ENCODE peak calls at places on chromosomes 7 and 10, in five cellular contexts. One of them, this sample, is unnamed.

GRCh38 chr10:104707602-104708160 is 66.6 kb downstream of the SORCS3 start:
- DNase-seq in activated CD8-positive, alpha-beta memory T cell treated with anti-CD3 and anti-CD28 coated beads, Interleukin-2, amount 50 U/mL, for 48 hours: no peak
- DNase-seq in bronchial epithelial cell: no peak
- DNase-seq in sciatic nerve: no peak
- DNase-seq in stimulated activated CD4-positive, alpha-beta T cell treated with anti-CD3 and anti-CD28 coated beads, Interleukin-12 subunit alpha, Interleukin-12 subunit beta, amount 100 ng/mL, for 4 hours: no peak
- DNase-seq in this sample: no peak

GRCh38 chr10:72332423-72333110 is 22.2 kb downstream of the DNAJB12 start:
- DNase-seq in activated CD8-positive, alpha-beta memory T cell treated with anti-CD3 and anti-CD28 coated beads, Interleukin-2, amount 50 U/mL, for 48 hours: peak
- DNase-seq in bronchial epithelial cell: no peak
- DNase-seq in sciatic nerve: no peak
- DNase-seq in stimulated activated CD4-positive, alpha-beta T cell treated with anti-CD3 and anti-CD28 coated beads, Interleukin-12 subunit alpha, Interleukin-12 subunit beta, amount 100 ng/mL, for 4 hours: no peak
- DNase-seq in this sample: no peak

GRCh38 chr10:121510201-121510771 is 88.0 kb downstream of the FGFR2 start:
- DNase-seq in activated CD8-positive, alpha-beta memory T cell treated with anti-CD3 and anti-CD28 coated beads, Interleukin-2, amount 50 U/mL, for 48 hours: no peak
- DNase-seq in bronchial epithelial cell: no peak
- DNase-seq in sciatic nerve: no peak
- DNase-seq in stimulated activated CD4-positive, alpha-beta T cell treated with anti-CD3 and anti-CD28 coated beads, Interleukin-12 subunit alpha, Interleukin-12 subunit beta, amount 100 ng/mL, for 4 hours: no peak
- DNase-seq in this sample: no peak

GRCh38 chr10:125343118-125343752 is 182.9 kb upstream of the CTBP2 start:
- DNase-seq in activated CD8-positive, alpha-beta memory T cell treated with anti-CD3 and anti-CD28 coated beads, Interleukin-2, amount 50 U/mL, for 48 hours: no peak
- DNase-seq in bronchial epithelial cell: peak
- DNase-seq in sciatic nerve: no peak
- DNase-seq in stimulated activated CD4-positive, alpha-beta T cell treated with anti-CD3 and anti-CD28 coated beads, Interleukin-12 subunit alpha, Interleukin-12 subunit beta, amount 100 ng/mL, for 4 hours: no peak
- DNase-seq in this sample: no peak

GRCh38 chr7:14236834-14237233 is 247.4 kb upstream of the ETV1 start:
- DNase-seq in activated CD8-positive, alpha-beta memory T cell treated with anti-CD3 and anti-CD28 coated beads, Interleukin-2, amount 50 U/mL, for 48 hours: no peak
- DNase-seq in bronchial epithelial cell: no peak
- DNase-seq in sciatic nerve: no peak
- DNase-seq in stimulated activated CD4-positive, alpha-beta T cell treated with anti-CD3 and anti-CD28 coated beads, Interleukin-12 subunit alpha, Interleukin-12 subunit beta, amount 100 ng/mL, for 4 hours: no peak
- DNase-seq in this sample: no peak

GRCh38 chr7:18040196-18040595 is 12.6 kb upstream of the PRPS1L1 start:
- DNase-seq in activated CD8-positive, alpha-beta memory T cell treated with anti-CD3 and anti-CD28 coated beads, Interleukin-2, amount 50 U/mL, for 48 hours: no peak
- DNase-seq in bronchial epithelial cell: peak
- DNase-seq in sciatic nerve: no peak
- DNase-seq in stimulated activated CD4-positive, alpha-beta T cell treated with anti-CD3 and anti-CD28 coated beads, Interleukin-12 subunit alpha, Interleukin-12 subunit beta, amount 100 ng/mL, for 4 hours: no peak
- DNase-seq in this sample: no peak

GRCh38 chr10:27440478-27440877 is 63.6 kb upstream of the RAB18 start:
- DNase-seq in activated CD8-positive, alpha-beta memory T cell treated with anti-CD3 and anti-CD28 coated beads, Interleukin-2, amount 50 U/mL, for 48 hours: no peak
- DNase-seq in bronchial epithelial cell: no peak
- DNase-seq in sciatic nerve: no peak
- DNase-seq in stimulated activated CD4-positive, alpha-beta T cell treated with anti-CD3 and anti-CD28 coated beads, Interleukin-12 subunit alpha, Interleukin-12 subunit beta, amount 100 ng/mL, for 4 hours: no peak
- DNase-seq in this sample: no peak

GRCh38 chr10:69831231-69831855 is 29.6 kb downstream of the COL13A1 start:
- DNase-seq in activated CD8-positive, alpha-beta memory T cell treated with anti-CD3 and anti-CD28 coated beads, Interleukin-2, amount 50 U/mL, for 48 hours: no peak
- DNase-seq in bronchial epithelial cell: no peak
- DNase-seq in sciatic nerve: no peak
- DNase-seq in stimulated activated CD4-positive, alpha-beta T cell treated with anti-CD3 and anti-CD28 coated beads, Interleukin-12 subunit alpha, Interleukin-12 subunit beta, amount 100 ng/mL, for 4 hours: no peak
- DNase-seq in this sample: no peak

GRCh38 chr7:78099715-78100477 is 301.3 kb downstream of the PHTF2 start:
- DNase-seq in activated CD8-positive, alpha-beta memory T cell treated with anti-CD3 and anti-CD28 coated beads, Interleukin-2, amount 50 U/mL, for 48 hours: no peak
- DNase-seq in bronchial epithelial cell: peak
- DNase-seq in sciatic nerve: no peak
- DNase-seq in stimulated activated CD4-positive, alpha-beta T cell treated with anti-CD3 and anti-CD28 coated beads, Interleukin-12 subunit alpha, Interleukin-12 subunit beta, amount 100 ng/mL, for 4 hours: no peak
- DNase-seq in this sample: peak

GRCh38 chr10:119867317-119867716 is 5.3 kb downstream of the MCMBP start:
- DNase-seq in activated CD8-positive, alpha-beta memory T cell treated with anti-CD3 and anti-CD28 coated beads, Interleukin-2, amount 50 U/mL, for 48 hours: no peak
- DNase-seq in bronchial epithelial cell: no peak
- DNase-seq in sciatic nerve: no peak
- DNase-seq in stimulated activated CD4-positive, alpha-beta T cell treated with anti-CD3 and anti-CD28 coated beads, Interleukin-12 subunit alpha, Interleukin-12 subunit beta, amount 100 ng/mL, for 4 hours: no peak
- DNase-seq in this sample: no peak

GRCh38 chr7:73679709-73680108 is 3.5 kb downstream of the DNAJC30 start:
- DNase-seq in activated CD8-positive, alpha-beta memory T cell treated with anti-CD3 and anti-CD28 coated beads, Interleukin-2, amount 50 U/mL, for 48 hours: no peak
- DNase-seq in bronchial epithelial cell: no peak
- DNase-seq in sciatic nerve: no peak
- DNase-seq in stimulated activated CD4-positive, alpha-beta T cell treated with anti-CD3 and anti-CD28 coated beads, Interleukin-12 subunit alpha, Interleukin-12 subunit beta, amount 100 ng/mL, for 4 hours: no peak
- DNase-seq in this sample: no peak

GRCh38 chr10:1434912-1435692 is 302.2 kb downstream of the ADARB2 start:
- DNase-seq in activated CD8-positive, alpha-beta memory T cell treated with anti-CD3 and anti-CD28 coated beads, Interleukin-2, amount 50 U/mL, for 48 hours: no peak
- DNase-seq in bronchial epithelial cell: no peak
- DNase-seq in sciatic nerve: no peak
- DNase-seq in stimulated activated CD4-positive, alpha-beta T cell treated with anti-CD3 and anti-CD28 coated beads, Interleukin-12 subunit alpha, Interleukin-12 subunit beta, amount 100 ng/mL, for 4 hours: no peak
- DNase-seq in this sample: no peak

GRCh38 chr7:87628780-87629569 is 777 bp downstream of the RUNDC3B start:
- DNase-seq in activated CD8-positive, alpha-beta memory T cell treated with anti-CD3 and anti-CD28 coated beads, Interleukin-2, amount 50 U/mL, for 48 hours: no peak
- DNase-seq in bronchial epithelial cell: peak
- DNase-seq in sciatic nerve: peak
- DNase-seq in stimulated activated CD4-positive, alpha-beta T cell treated with anti-CD3 and anti-CD28 coated beads, Interleukin-12 subunit alpha, Interleukin-12 subunit beta, amount 100 ng/mL, for 4 hours: peak
- DNase-seq in this sample: no peak

GRCh38 chr7:27547401-27547800 is 115.3 kb downstream of the HIBADH start:
- DNase-seq in activated CD8-positive, alpha-beta memory T cell treated with anti-CD3 and anti-CD28 coated beads, Interleukin-2, amount 50 U/mL, for 48 hours: no peak
- DNase-seq in bronchial epithelial cell: no peak
- DNase-seq in sciatic nerve: no peak
- DNase-seq in stimulated activated CD4-positive, alpha-beta T cell treated with anti-CD3 and anti-CD28 coated beads, Interleukin-12 subunit alpha, Interleukin-12 subunit beta, amount 100 ng/mL, for 4 hours: no peak
- DNase-seq in this sample: peak

GRCh38 chr7:110994028-110994967 is 96.6 kb upstream of the LRRN3 start:
- DNase-seq in activated CD8-positive, alpha-beta memory T cell treated with anti-CD3 and anti-CD28 coated beads, Interleukin-2, amount 50 U/mL, for 48 hours: no peak
- DNase-seq in bronchial epithelial cell: peak
- DNase-seq in sciatic nerve: no peak
- DNase-seq in stimulated activated CD4-positive, alpha-beta T cell treated with anti-CD3 and anti-CD28 coated beads, Interleukin-12 subunit alpha, Interleukin-12 subunit beta, amount 100 ng/mL, for 4 hours: no peak
- DNase-seq in this sample: no peak

GRCh38 chr7:37732253-37732652 is 48.7 kb downstream of the GPR141 start:
- DNase-seq in activated CD8-positive, alpha-beta memory T cell treated with anti-CD3 and anti-CD28 coated beads, Interleukin-2, amount 50 U/mL, for 48 hours: no peak
- DNase-seq in bronchial epithelial cell: peak
- DNase-seq in sciatic nerve: peak
- DNase-seq in stimulated activated CD4-positive, alpha-beta T cell treated with anti-CD3 and anti-CD28 coated beads, Interleukin-12 subunit alpha, Interleukin-12 subunit beta, amount 100 ng/mL, for 4 hours: no peak
- DNase-seq in this sample: no peak

GRCh38 chr7:116899308-116899707 is 36.9 kb downstream of the CAPZA2 start:
- DNase-seq in activated CD8-positive, alpha-beta memory T cell treated with anti-CD3 and anti-CD28 coated beads, Interleukin-2, amount 50 U/mL, for 48 hours: no peak
- DNase-seq in bronchial epithelial cell: peak
- DNase-seq in sciatic nerve: no peak
- DNase-seq in stimulated activated CD4-positive, alpha-beta T cell treated with anti-CD3 and anti-CD28 coated beads, Interleukin-12 subunit alpha, Interleukin-12 subunit beta, amount 100 ng/mL, for 4 hours: no peak
- DNase-seq in this sample: no peak

GRCh38 chr10:75234017-75234682 is 1.6 kb downstream of the COMTD1 start:
- DNase-seq in activated CD8-positive, alpha-beta memory T cell treated with anti-CD3 and anti-CD28 coated beads, Interleukin-2, amount 50 U/mL, for 48 hours: peak
- DNase-seq in bronchial epithelial cell: peak
- DNase-seq in sciatic nerve: peak
- DNase-seq in stimulated activated CD4-positive, alpha-beta T cell treated with anti-CD3 and anti-CD28 coated beads, Interleukin-12 subunit alpha, Interleukin-12 subunit beta, amount 100 ng/mL, for 4 hours: peak
- DNase-seq in this sample: no peak

GRCh38 chr10:104146871-104147270 is 24.9 kb downstream of the SFR1 start:
- DNase-seq in activated CD8-positive, alpha-beta memory T cell treated with anti-CD3 and anti-CD28 coated beads, Interleukin-2, amount 50 U/mL, for 48 hours: no peak
- DNase-seq in bronchial epithelial cell: no peak
- DNase-seq in sciatic nerve: no peak
- DNase-seq in stimulated activated CD4-positive, alpha-beta T cell treated with anti-CD3 and anti-CD28 coated beads, Interleukin-12 subunit alpha, Interleukin-12 subunit beta, amount 100 ng/mL, for 4 hours: no peak
- DNase-seq in this sample: no peak

GRCh38 chr10:4867520-4868356 is 41.7 kb downstream of the AKR1E2 start:
- DNase-seq in activated CD8-positive, alpha-beta memory T cell treated with anti-CD3 and anti-CD28 coated beads, Interleukin-2, amount 50 U/mL, for 48 hours: no peak
- DNase-seq in bronchial epithelial cell: peak
- DNase-seq in sciatic nerve: no peak
- DNase-seq in stimulated activated CD4-positive, alpha-beta T cell treated with anti-CD3 and anti-CD28 coated beads, Interleukin-12 subunit alpha, Interleukin-12 subunit beta, amount 100 ng/mL, for 4 hours: no peak
- DNase-seq in this sample: no peak

GRCh38 chr7:55254596-55255500 is 110.3 kb upstream of the LANCL2 start:
- DNase-seq in activated CD8-positive, alpha-beta memory T cell treated with anti-CD3 and anti-CD28 coated beads, Interleukin-2, amount 50 U/mL, for 48 hours: peak
- DNase-seq in bronchial epithelial cell: peak
- DNase-seq in sciatic nerve: peak
- DNase-seq in stimulated activated CD4-positive, alpha-beta T cell treated with anti-CD3 and anti-CD28 coated beads, Interleukin-12 subunit alpha, Interleukin-12 subunit beta, amount 100 ng/mL, for 4 hours: peak
- DNase-seq in this sample: peak

GRCh38 chr10:5530412-5530806 is 5.6 kb downstream of the CALML3 start:
- DNase-seq in activated CD8-positive, alpha-beta memory T cell treated with anti-CD3 and anti-CD28 coated beads, Interleukin-2, amount 50 U/mL, for 48 hours: peak
- DNase-seq in bronchial epithelial cell: no peak
- DNase-seq in sciatic nerve: no peak
- DNase-seq in stimulated activated CD4-positive, alpha-beta T cell treated with anti-CD3 and anti-CD28 coated beads, Interleukin-12 subunit alpha, Interleukin-12 subunit beta, amount 100 ng/mL, for 4 hours: no peak
- DNase-seq in this sample: no peak

GRCh38 chr10:110502851-110503301 is 5.2 kb downstream of the DUSP5 start:
- DNase-seq in activated CD8-positive, alpha-beta memory T cell treated with anti-CD3 and anti-CD28 coated beads, Interleukin-2, amount 50 U/mL, for 48 hours: no peak
- DNase-seq in bronchial epithelial cell: no peak
- DNase-seq in sciatic nerve: no peak
- DNase-seq in stimulated activated CD4-positive, alpha-beta T cell treated with anti-CD3 and anti-CD28 coated beads, Interleukin-12 subunit alpha, Interleukin-12 subunit beta, amount 100 ng/mL, for 4 hours: no peak
- DNase-seq in this sample: peak

GRCh38 chr10:11184093-11184492 is 166.4 kb downstream of the CELF2 start:
- DNase-seq in activated CD8-positive, alpha-beta memory T cell treated with anti-CD3 and anti-CD28 coated beads, Interleukin-2, amount 50 U/mL, for 48 hours: no peak
- DNase-seq in bronchial epithelial cell: no peak
- DNase-seq in sciatic nerve: no peak
- DNase-seq in stimulated activated CD4-positive, alpha-beta T cell treated with anti-CD3 and anti-CD28 coated beads, Interleukin-12 subunit alpha, Interleukin-12 subunit beta, amount 100 ng/mL, for 4 hours: no peak
- DNase-seq in this sample: no peak

GRCh38 chr7:35705932-35706461 is 11.1 kb upstream of the HERPUD2 start:
- DNase-seq in activated CD8-positive, alpha-beta memory T cell treated with anti-CD3 and anti-CD28 coated beads, Interleukin-2, amount 50 U/mL, for 48 hours: no peak
- DNase-seq in bronchial epithelial cell: no peak
- DNase-seq in sciatic nerve: no peak
- DNase-seq in stimulated activated CD4-positive, alpha-beta T cell treated with anti-CD3 and anti-CD28 coated beads, Interleukin-12 subunit alpha, Interleukin-12 subunit beta, amount 100 ng/mL, for 4 hours: no peak
- DNase-seq in this sample: peak

GRCh38 chr7:115133248-115133647 is 211.4 kb downstream of the MDFIC start:
- DNase-seq in activated CD8-positive, alpha-beta memory T cell treated with anti-CD3 and anti-CD28 coated beads, Interleukin-2, amount 50 U/mL, for 48 hours: no peak
- DNase-seq in bronchial epithelial cell: no peak
- DNase-seq in sciatic nerve: no peak
- DNase-seq in stimulated activated CD4-positive, alpha-beta T cell treated with anti-CD3 and anti-CD28 coated beads, Interleukin-12 subunit alpha, Interleukin-12 subunit beta, amount 100 ng/mL, for 4 hours: no peak
- DNase-seq in this sample: no peak

GRCh38 chr10:52353960-52354394 is 39.9 kb downstream of the DKK1 start:
- DNase-seq in activated CD8-positive, alpha-beta memory T cell treated with anti-CD3 and anti-CD28 coated beads, Interleukin-2, amount 50 U/mL, for 48 hours: no peak
- DNase-seq in bronchial epithelial cell: peak
- DNase-seq in sciatic nerve: no peak
- DNase-seq in stimulated activated CD4-positive, alpha-beta T cell treated with anti-CD3 and anti-CD28 coated beads, Interleukin-12 subunit alpha, Interleukin-12 subunit beta, amount 100 ng/mL, for 4 hours: no peak
- DNase-seq in this sample: peak

GRCh38 chr10:92593553-92594046 is 670 bp downstream of the KIF11 start:
- DNase-seq in activated CD8-positive, alpha-beta memory T cell treated with anti-CD3 and anti-CD28 coated beads, Interleukin-2, amount 50 U/mL, for 48 hours: no peak
- DNase-seq in bronchial epithelial cell: no peak
- DNase-seq in sciatic nerve: no peak
- DNase-seq in stimulated activated CD4-positive, alpha-beta T cell treated with anti-CD3 and anti-CD28 coated beads, Interleukin-12 subunit alpha, Interleukin-12 subunit beta, amount 100 ng/mL, for 4 hours: no peak
- DNase-seq in this sample: no peak

GRCh38 chr7:130356760-130357611 is 12.4 kb downstream of the CPA5 start:
- DNase-seq in activated CD8-positive, alpha-beta memory T cell treated with anti-CD3 and anti-CD28 coated beads, Interleukin-2, amount 50 U/mL, for 48 hours: no peak
- DNase-seq in bronchial epithelial cell: peak
- DNase-seq in sciatic nerve: peak
- DNase-seq in stimulated activated CD4-positive, alpha-beta T cell treated with anti-CD3 and anti-CD28 coated beads, Interleukin-12 subunit alpha, Interleukin-12 subunit beta, amount 100 ng/mL, for 4 hours: no peak
- DNase-seq in this sample: no peak

GRCh38 chr10:47339759-47340612 is 8.2 kb upstream of the RBP3 start:
- DNase-seq in activated CD8-positive, alpha-beta memory T cell treated with anti-CD3 and anti-CD28 coated beads, Interleukin-2, amount 50 U/mL, for 48 hours: no peak
- DNase-seq in bronchial epithelial cell: no peak
- DNase-seq in sciatic nerve: no peak
- DNase-seq in stimulated activated CD4-positive, alpha-beta T cell treated with anti-CD3 and anti-CD28 coated beads, Interleukin-12 subunit alpha, Interleukin-12 subunit beta, amount 100 ng/mL, for 4 hours: no peak
- DNase-seq in this sample: no peak

GRCh38 chr10:79298403-79299244 is 48.6 kb upstream of the PPIF start:
- DNase-seq in activated CD8-positive, alpha-beta memory T cell treated with anti-CD3 and anti-CD28 coated beads, Interleukin-2, amount 50 U/mL, for 48 hours: peak
- DNase-seq in bronchial epithelial cell: peak
- DNase-seq in sciatic nerve: no peak
- DNase-seq in stimulated activated CD4-positive, alpha-beta T cell treated with anti-CD3 and anti-CD28 coated beads, Interleukin-12 subunit alpha, Interleukin-12 subunit beta, amount 100 ng/mL, for 4 hours: peak
- DNase-seq in this sample: peak

This sample was measured in AG09309.